ENCODE peak calls at places on chromosome 15, in ten cellular contexts. U is brain microvascular endothelial cell, X is gastrocnemius medialis, Z is cardiac fibroblast, Q is astrocyte of the cerebellum, T is AG04449, P is tibial nerve, M is K562, E is ascending aorta, J is left ventricle myocardium inferior. B is an unnamed sample.
A peak's percentile ranks its signal among the peaks of the same experiment; 100 is the strongest.

GRCh38 chr15:84099181-84099580 is 136.4 kb upstream of the GOLGA6L4 start:
- DNase-seq in Q (peak; percentile 18), E (no peak), X (no peak), M (no peak), J (peak; percentile 39), Z (peak; percentile 47), P (peak; percentile 15), U (no peak), T (no peak), B (peak; percentile 3)

GRCh38 chr15:92898988-92899909 is 875 bp upstream of the CHD2 start:
- DNase-seq in T (no peak), P (no peak), X (no peak), Q (no peak), Z (no peak), E (no peak), J (no peak), M (no peak), U (no peak), B (peak; percentile 39)

GRCh38 chr15:39193611-39194010 is 387.3 kb upstream of the THBS1 start:
- DNase-seq in M (no peak), U (no peak), E (no peak), Z (no peak), T (no peak), Q (no peak), P (no peak), J (no peak), X (no peak), B (no peak)

GRCh38 chr15:74320358-74321247 is 46.8 kb downstream of the CYP11A1 start:
- DNase-seq in T (no peak), P (peak; percentile 76), X (no peak), M (peak; percentile 73), J (peak; percentile 61), Q (no peak), U (peak; percentile 54), E (no peak), Z (peak; percentile 60), B (peak; percentile 73)

GRCh38 chr15:95857758-95858157 is 472.7 kb upstream of the NR2F2 start:
- DNase-seq in T (no peak), P (no peak), M (no peak), J (no peak), E (no peak), X (no peak), Z (no peak), U (no peak), Q (no peak), B (peak; percentile 50)

GRCh38 chr15:94584833-94585244 is 353.5 kb downstream of the MCTP2 start:
- DNase-seq in E (no peak), P (no peak), T (no peak), U (peak; percentile 1), X (no peak), Z (peak; percentile 31), J (no peak), M (no peak), Q (no peak), B (no peak)

GRCh38 chr15:85047271-85047948 is 65.8 kb downstream of the PDE8A start:
- DNase-seq in M (no peak), E (no peak), Z (peak; percentile 96), X (peak; percentile 27), J (no peak), Q (peak; percentile 96), P (peak; percentile 33), T (peak; percentile 79), U (peak; percentile 99), B (peak; percentile 74)

GRCh38 chr15:78415284-78415683 is 22.7 kb upstream of the IREB2 start:
- DNase-seq in M (peak; percentile 21), P (no peak), J (no peak), U (peak; percentile 13), Q (no peak), T (no peak), X (no peak), E (no peak), Z (peak; percentile 42), B (no peak)

GRCh38 chr15:31396881-31397560 is 70.4 kb downstream of the KLF13 start:
- DNase-seq in E (peak; percentile 76), J (peak; percentile 94), Q (no peak), M (peak; percentile 80), Z (peak; percentile 91), U (peak; percentile 47), P (peak; percentile 86), T (no peak), X (peak; percentile 96), B (peak; percentile 89)

GRCh38 chr15:74240897-74241614 is 4.9 kb downstream of the CCDC33 start:
- DNase-seq in E (no peak), P (no peak), X (no peak), M (no peak), Q (no peak), T (no peak), J (no peak), U (no peak), Z (no peak), B (no peak)

GRCh38 chr15:57285386-57285785 is 90.9 kb upstream of the CGNL1 start:
- DNase-seq in E (no peak), J (no peak), X (no peak), T (no peak), U (no peak), P (no peak), Q (no peak), Z (no peak), M (no peak), B (no peak)

GRCh38 chr15:57286446-57287127 is 89.7 kb upstream of the CGNL1 start:
- DNase-seq in Q (no peak), Z (no peak), J (no peak), P (no peak), T (no peak), M (no peak), X (no peak), E (no peak), U (no peak), B (no peak)

GRCh38 chr15:57284535-57284934 is 91.8 kb upstream of the CGNL1 start:
- DNase-seq in Q (no peak), E (no peak), M (no peak), U (no peak), Z (no peak), X (no peak), J (no peak), T (no peak), P (no peak), B (no peak)

GRCh38 chr15:57281357-57281756 is 94.9 kb upstream of the CGNL1 start:
- DNase-seq in Q (no peak), E (no peak), U (no peak), X (no peak), M (no peak), J (no peak), T (no peak), P (no peak), Z (no peak), B (no peak)

DNA sequence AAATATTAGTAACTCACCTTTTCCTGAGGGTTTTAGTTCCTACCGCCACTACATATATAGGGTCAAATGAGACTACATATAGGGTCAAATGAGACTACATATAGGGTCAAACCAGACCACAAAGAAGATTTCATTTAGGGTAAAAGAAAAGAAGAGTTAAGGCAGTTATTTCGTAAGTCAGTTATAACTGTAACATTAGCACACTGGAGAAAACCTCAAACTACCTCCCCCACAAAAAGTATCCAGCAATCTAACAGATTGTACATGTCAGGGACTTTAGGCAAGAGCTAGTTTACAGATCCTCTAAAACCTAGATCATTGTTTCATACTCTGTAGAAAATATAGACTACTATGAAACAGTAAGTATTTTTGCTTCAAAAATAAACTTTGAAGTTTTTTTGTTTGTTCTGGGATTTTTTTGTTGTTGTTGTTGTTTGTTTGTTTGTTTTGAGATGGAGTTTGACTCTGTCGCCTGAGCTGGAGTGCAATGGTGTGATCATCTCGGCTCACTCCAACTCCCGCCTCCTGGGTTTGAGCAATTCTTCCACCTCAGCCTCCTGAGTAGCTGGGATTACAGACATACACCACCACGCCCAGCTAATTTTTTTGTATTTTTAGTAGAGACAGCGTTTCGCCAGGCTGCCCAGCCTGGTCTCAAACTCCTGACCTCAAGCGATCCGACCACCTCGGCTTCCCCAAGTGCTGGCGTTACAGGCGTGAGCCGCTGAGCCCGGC is 92.4 kb upstream of the CGNL1 start:
- DNase-seq in X (no peak), E (no peak), Q (no peak), T (no peak), J (no peak), M (no peak), U (no peak), Z (peak; percentile 39), P (no peak), B (no peak)
- H3K4me3 ChIP-seq in X (no peak overlapping the region), E (no peak overlapping the region), Q (no peak overlapping the region), T (no peak overlapping the region), J (no peak overlapping the region), M (no peak overlapping the region), U (no peak overlapping the region), Z (no peak overlapping the region), P (no peak overlapping the region), B (no peak overlapping the region)

GRCh38 chr15:43187544-43188155 is 2.4 kb downstream of the CCNDBP1 start:
- DNase-seq in J (no peak), U (peak; percentile 56), T (no peak), M (peak; percentile 36), P (no peak), E (no peak), Z (peak; percentile 79), X (no peak), Q (peak; percentile 34), B (peak; percentile 76)
- TF ChIP-seq CTCF in J (peak; percentile 77), U (peak; percentile 64), T (peak; percentile 61), M (peak; percentile 58), P (peak; percentile 52), E (peak; percentile 61), Z (peak; percentile 65), X (peak; percentile 50), Q (peak; percentile 65), B (peak; percentile 74)

GRCh38 chr15:99252326-99252725 is 1.0 kb downstream of the LRRC28 start:
- DNase-seq in X (no peak), T (no peak), E (no peak), M (no peak), J (no peak), P (no peak), Q (no peak), U (no peak), Z (no peak), B (no peak)
- H3K4me3 ChIP-seq in X (peak overlapping the region; percentile 82), T (peak overlapping the region; percentile 75), E (peak overlapping the region; percentile 89), M (peak overlapping the region; percentile 71), J (peak overlapping the region; percentile 84), P (peak overlapping the region; percentile 94), Q (peak overlapping the region; percentile 59), U (peak overlapping the region; percentile 77), Z (peak overlapping the region; percentile 77), B (peak overlapping the region; percentile 83)

GRCh38 chr15:44710236-44711088 is 661 bp downstream of the PATL2 start:
- DNase-seq in J (peak; percentile 25), M (peak; percentile 41), Q (no peak), T (no peak), X (no peak), P (peak; percentile 48), Z (peak; percentile 55), E (no peak), U (peak; percentile 45), B (no peak)
- TF ChIP-seq CTCF in J (no peak), M (peak; percentile 28), Q (peak; percentile 39), T (peak; percentile 40), X (no peak), P (peak; percentile 19), Z (peak; percentile 47), E (peak; percentile 39), U (peak; percentile 60), B (peak; percentile 34)

GRCh38 chr15:40843183-40843884 is 514 bp upstream of the SPINT1 start:
- DNase-seq in X (no peak), Q (no peak), P (no peak), T (no peak), E (no peak), J (no peak), U (no peak), Z (no peak), M (no peak), B (no peak)
- H3K4me3 ChIP-seq in X (peak overlapping the region; percentile 41), Q (peak overlapping the region; percentile 18), P (peak overlapping the region; percentile 55), T (no peak overlapping the region), E (peak overlapping the region; percentile 63), J (peak overlapping the region; percentile 68), U (peak overlapping the region; percentile 20), Z (peak overlapping the region; percentile 14), M (peak overlapping the region; percentile 52), B (no peak overlapping the region)